ENCODE peak calls at places on chromosomes 3 and 15, in ten cellular contexts. R, A, J, C, M, K, W, O, T and Z are unnamed samples.

GRCh38 chr3:126621171-126621570 is 33.8 kb downstream of the TXNRD3 start:
- DNase-seq in R (peak), A (no peak), J (no peak), C (peak), M (no peak), K (peak), W (no peak), O (no peak), T (no peak), Z (no peak)

GRCh38 chr15:39188930-39189329 is 391.9 kb upstream of the THBS1 start:
- DNase-seq in R (no peak), A (no peak), J (peak), C (no peak), M (no peak), K (peak), W (no peak), O (no peak), T (no peak), Z (no peak)

GRCh38 chr3:39052613-39053012 is 797 bp downstream of the WDR48 start:
- DNase-seq in R (no peak), A (no peak), J (no peak), C (no peak), M (no peak), K (no peak), W (no peak), O (peak), T (no peak), Z (no peak)

GRCh38 chr3:76065975-76066374 is 280.6 kb upstream of the ZNF717 start:
- DNase-seq in R (no peak), A (no peak), J (no peak), C (no peak), M (no peak), K (no peak), W (no peak), O (no peak), T (no peak), Z (no peak)

GRCh38 chr15:29392358-29392757 is 122.7 kb upstream of the NSMCE3 start:
- DNase-seq in R (no peak), A (no peak), J (no peak), C (no peak), M (no peak), K (no peak), W (no peak), O (no peak), T (no peak), Z (no peak)

GRCh38 chr3:38542401-38543298 is 46.5 kb downstream of the EXOG start:
- DNase-seq in R (no peak), A (no peak), J (no peak), C (peak), M (no peak), K (no peak), W (no peak), O (no peak), T (no peak), Z (no peak)

GRCh38 chr15:75042730-75043508 is 19.5 kb downstream of the PPCDC start:
- DNase-seq in R (peak), A (peak), J (peak), C (peak), M (peak), K (peak), W (peak), O (peak), T (peak), Z (peak)

GRCh38 chr3:188303286-188303799 is 149.4 kb downstream of the LPP start:
- DNase-seq in R (no peak), A (no peak), J (no peak), C (no peak), M (no peak), K (no peak), W (no peak), O (no peak), T (no peak), Z (no peak)

GRCh38 chr3:144142151-144142855 is 170.7 kb downstream of the DIPK2A start:
- DNase-seq in R (no peak), A (no peak), J (peak), C (no peak), M (no peak), K (no peak), W (no peak), O (no peak), T (no peak), Z (no peak)

GRCh38 chr15:92290359-92290992 is 103.2 kb upstream of the ST8SIA2 start:
- DNase-seq in R (no peak), A (no peak), J (no peak), C (peak), M (no peak), K (no peak), W (no peak), O (no peak), T (no peak), Z (no peak)

GRCh38 chr3:64462203-64463120 is 225.3 kb downstream of the ADAMTS9 start:
- DNase-seq in R (no peak), A (no peak), J (peak), C (no peak), M (peak), K (peak), W (no peak), O (peak), T (no peak), Z (no peak)

GRCh38 chr15:83605595-83605994 is 48.3 kb upstream of the ADAMTSL3 start:
- DNase-seq in R (no peak), A (peak), J (no peak), C (peak), M (no peak), K (no peak), W (peak), O (no peak), T (no peak), Z (no peak)

GRCh38 chr3:12663311-12663935 is 494 bp downstream of the RAF1 start:
- DNase-seq in R (peak), A (peak), J (no peak), C (peak), M (no peak), K (peak), W (peak), O (no peak), T (peak), Z (peak)

GRCh38 chr15:101127503-101128076 is 124.3 kb downstream of the CHSY1 start:
- DNase-seq in R (no peak), A (peak), J (peak), C (peak), M (no peak), K (peak), W (peak), O (peak), T (no peak), Z (peak)

GRCh38 chr3:16410659-16411058 is 102.8 kb downstream of the RFTN1 start:
- DNase-seq in R (peak), A (no peak), J (no peak), C (no peak), M (no peak), K (no peak), W (no peak), O (no peak), T (no peak), Z (peak)

GRCh38 chr15:31387483-31388118 is 61.0 kb downstream of the KLF13 start:
- DNase-seq in R (peak), A (no peak), J (no peak), C (peak), M (no peak), K (peak), W (no peak), O (no peak), T (no peak), Z (no peak)

GRCh38 chr3:150078983-150079739 is 108.5 kb upstream of the PFN2 start:
- DNase-seq in R (no peak), A (no peak), J (peak), C (no peak), M (no peak), K (peak), W (no peak), O (peak), T (no peak), Z (no peak)

GRCh38 chr15:88982304-88982945 is 69.2 kb upstream of the MFGE8 start:
- DNase-seq in R (no peak), A (peak), J (peak), C (peak), M (no peak), K (no peak), W (peak), O (peak), T (no peak), Z (no peak)

GRCh38 chr3:191434036-191434435 is 26.9 kb upstream of the PYDC2 start:
- DNase-seq in R (no peak), A (no peak), J (no peak), C (no peak), M (no peak), K (no peak), W (no peak), O (no peak), T (no peak), Z (no peak)

GRCh38 chr3:180102604-180103003 is 65.9 kb upstream of the PEX5L start:
- DNase-seq in R (no peak), A (no peak), J (no peak), C (no peak), M (no peak), K (no peak), W (no peak), O (no peak), T (no peak), Z (no peak)

GRCh38 chr15:26628071-26628470 is 144.8 kb downstream of the GABRB3 start:
- DNase-seq in R (no peak), A (no peak), J (no peak), C (no peak), M (no peak), K (no peak), W (no peak), O (no peak), T (no peak), Z (no peak)

GRCh38 chr3:196996454-196997265 is 28.0 kb upstream of the PIGZ start:
- DNase-seq in R (no peak), A (no peak), J (no peak), C (no peak), M (no peak), K (no peak), W (no peak), O (no peak), T (no peak), Z (no peak)

GRCh38 chr15:63892794-63893441 is 59.2 kb upstream of the HERC1 start:
- DNase-seq in R (no peak), A (peak), J (no peak), C (peak), M (no peak), K (no peak), W (peak), O (no peak), T (no peak), Z (no peak)

GRCh38 chr3:107845355-107846281 is 245.2 kb downstream of the CD47 start:
- DNase-seq in R (no peak), A (no peak), J (peak), C (no peak), M (no peak), K (no peak), W (no peak), O (no peak), T (no peak), Z (no peak)

GRCh38 chr15:91589360-91589759 is 264.1 kb upstream of the SLCO3A1 start:
- DNase-seq in R (no peak), A (no peak), J (no peak), C (no peak), M (no peak), K (no peak), W (no peak), O (no peak), T (no peak), Z (no peak)

GRCh38 chr3:188320757-188321156 is 166.8 kb downstream of the LPP start:
- DNase-seq in R (no peak), A (no peak), J (peak), C (no peak), M (no peak), K (no peak), W (no peak), O (no peak), T (no peak), Z (no peak)

GRCh38 chr3:10170915-10171478 is 6.3 kb downstream of the IRAK2 start:
- DNase-seq in R (no peak), A (no peak), J (no peak), C (no peak), M (no peak), K (no peak), W (no peak), O (no peak), T (no peak), Z (no peak)

GRCh38 chr3:10162147-10162546 is 2.6 kb upstream of the IRAK2 start:
- DNase-seq in R (no peak), A (no peak), J (no peak), C (no peak), M (no peak), K (no peak), W (no peak), O (no peak), T (no peak), Z (no peak)

GRCh38 chr3:10164546-10165393 is at the start of gene IRAK2:
- DNase-seq in R (peak), A (peak), J (peak), C (peak), M (peak), K (peak), W (peak), O (peak), T (peak), Z (peak)

GRCh38 chr3:10169000-10169496 is 4.3 kb downstream of the IRAK2 start:
- DNase-seq in R (no peak), A (no peak), J (no peak), C (no peak), M (no peak), K (no peak), W (no peak), O (no peak), T (no peak), Z (no peak)

GRCh38 chr3:10166213-10166604 is 1.5 kb downstream of the IRAK2 start:
- DNase-seq in R (no peak), A (no peak), J (no peak), C (no peak), M (no peak), K (no peak), W (no peak), O (no peak), T (no peak), Z (no peak)
- H3K27ac ChIP-seq in R (no peak), A (no peak), J (no peak), C (no peak), M (no peak), K (no peak), W (peak), O (no peak), T (peak), Z (no peak)

GRCh38 chr3:189903562-189904250 is 217.0 kb downstream of the P3H2 start:
- DNase-seq in R (no peak), A (peak), J (no peak), C (no peak), M (no peak), K (no peak), W (no peak), O (no peak), T (no peak), Z (no peak)
- H3K27ac ChIP-seq in R (no peak), A (peak), J (no peak), C (no peak), M (no peak), K (no peak), W (no peak), O (no peak), T (no peak), Z (no peak)

DNA sequence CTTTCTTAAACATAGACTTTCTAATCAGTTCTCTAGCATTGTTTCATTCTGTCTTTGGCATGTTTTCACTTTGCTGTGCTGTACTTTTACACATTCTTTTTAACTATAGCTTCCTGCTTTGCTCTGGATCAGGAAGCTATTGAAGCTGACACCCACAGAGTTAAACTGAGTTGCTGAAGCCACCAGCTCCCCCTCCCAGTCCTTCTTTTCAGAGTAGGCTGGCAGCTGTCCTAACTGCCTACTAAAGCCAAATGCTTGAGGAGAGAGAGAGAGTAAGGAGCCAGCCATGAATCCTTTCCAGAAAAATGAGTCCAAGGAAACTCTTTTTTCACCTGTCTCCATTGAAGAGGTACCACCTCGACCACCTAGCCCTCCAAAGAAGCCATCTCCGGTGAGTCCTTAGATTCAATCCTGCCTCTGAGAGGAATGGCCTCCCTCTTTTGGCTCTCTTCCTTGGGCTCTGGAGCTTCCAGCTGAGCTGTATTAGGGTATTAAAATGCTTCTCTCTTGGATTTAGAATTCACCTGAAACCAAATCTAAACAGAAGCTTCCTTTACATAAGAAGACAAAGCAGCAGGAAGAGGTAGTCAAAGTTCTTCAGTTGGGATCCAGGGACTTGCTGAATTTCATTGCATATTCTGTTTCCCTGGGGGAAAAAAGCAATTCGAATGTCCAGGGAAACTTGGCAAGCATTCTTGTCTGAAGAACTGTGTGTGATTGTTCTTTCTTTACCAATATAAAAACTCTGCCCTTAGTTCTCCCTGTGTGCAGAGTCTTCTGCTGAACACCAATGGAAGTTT is at the start of gene SLC15A2:
- DNase-seq in R (peak), A (no peak), J (no peak), C (peak), M (peak), K (no peak), W (peak), O (no peak), T (no peak), Z (peak)
- H3K27ac ChIP-seq in R (no peak), A (no peak), J (no peak), C (peak), M (no peak), K (no peak), W (no peak), O (no peak), T (peak), Z (no peak)

DNA sequence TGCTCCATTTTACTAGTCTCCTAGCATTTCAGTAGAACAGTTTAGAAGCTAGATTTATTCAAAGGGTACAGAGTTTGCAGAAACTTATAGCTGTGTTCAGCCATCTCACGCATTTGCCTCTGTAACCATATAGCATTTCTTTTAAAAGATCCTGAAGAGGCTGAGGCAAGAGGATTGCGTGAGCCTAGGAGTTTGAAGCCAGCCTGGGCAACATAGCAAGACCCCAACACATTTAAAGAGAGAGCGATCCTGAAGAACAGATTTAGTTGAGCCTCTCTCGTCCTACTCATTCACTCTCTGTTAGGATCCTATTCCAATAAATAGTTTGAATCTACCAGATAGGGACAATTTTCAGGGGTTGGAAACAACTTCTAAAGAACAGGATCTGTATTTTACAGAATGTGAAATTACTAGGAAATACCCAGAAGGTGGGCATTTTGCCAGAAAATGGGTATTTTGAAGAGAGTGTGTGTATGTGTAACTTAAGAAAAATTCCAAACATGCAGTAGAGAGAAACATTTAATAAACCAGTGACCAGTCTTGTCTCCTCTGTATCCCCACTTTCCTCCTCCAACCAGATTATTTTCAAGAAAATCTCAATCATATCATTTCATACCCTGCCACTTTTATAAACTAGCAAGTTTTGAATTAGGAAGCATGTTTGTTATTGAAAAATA is 4.5 kb downstream of the EIF3J start:
- DNase-seq in R (no peak), A (no peak), J (peak), C (no peak), M (no peak), K (peak), W (no peak), O (no peak), T (no peak), Z (no peak)
- H3K27ac ChIP-seq in R (no peak), A (peak), J (no peak), C (peak), M (no peak), K (peak), W (peak), O (no peak), T (no peak), Z (no peak)

GRCh38 chr3:37346227-37347005 is 172.0 kb upstream of the LRRFIP2 start:
- DNase-seq in R (no peak), A (no peak), J (no peak), C (no peak), M (no peak), K (no peak), W (no peak), O (no peak), T (no peak), Z (no peak)

GRCh38 chr3:37347941-37348340 is 173.6 kb upstream of the LRRFIP2 start:
- DNase-seq in R (no peak), A (no peak), J (no peak), C (no peak), M (no peak), K (no peak), W (no peak), O (no peak), T (no peak), Z (no peak)

GRCh38 chr3:37349640-37350039 is 175.3 kb upstream of the LRRFIP2 start:
- DNase-seq in R (no peak), A (no peak), J (no peak), C (no peak), M (no peak), K (no peak), W (no peak), O (no peak), T (no peak), Z (no peak)

GRCh38 chr3:37348736-37349396 is 174.5 kb upstream of the LRRFIP2 start:
- DNase-seq in R (no peak), A (no peak), J (no peak), C (no peak), M (peak), K (no peak), W (no peak), O (no peak), T (no peak), Z (no peak)
- H3K27ac ChIP-seq in R (no peak), A (no peak), J (no peak), C (no peak), M (peak), K (no peak), W (no peak), O (no peak), T (no peak), Z (no peak)

GRCh38 chr3:139267300-139268246 is 76.2 kb upstream of the MRPS22 start:
- DNase-seq in R (no peak), A (no peak), J (no peak), C (no peak), M (no peak), K (no peak), W (no peak), O (no peak), T (no peak), Z (no peak)
- H3K27ac ChIP-seq in R (no peak), A (no peak), J (no peak), C (peak), M (no peak), K (no peak), W (no peak), O (no peak), T (no peak), Z (no peak)

DNA sequence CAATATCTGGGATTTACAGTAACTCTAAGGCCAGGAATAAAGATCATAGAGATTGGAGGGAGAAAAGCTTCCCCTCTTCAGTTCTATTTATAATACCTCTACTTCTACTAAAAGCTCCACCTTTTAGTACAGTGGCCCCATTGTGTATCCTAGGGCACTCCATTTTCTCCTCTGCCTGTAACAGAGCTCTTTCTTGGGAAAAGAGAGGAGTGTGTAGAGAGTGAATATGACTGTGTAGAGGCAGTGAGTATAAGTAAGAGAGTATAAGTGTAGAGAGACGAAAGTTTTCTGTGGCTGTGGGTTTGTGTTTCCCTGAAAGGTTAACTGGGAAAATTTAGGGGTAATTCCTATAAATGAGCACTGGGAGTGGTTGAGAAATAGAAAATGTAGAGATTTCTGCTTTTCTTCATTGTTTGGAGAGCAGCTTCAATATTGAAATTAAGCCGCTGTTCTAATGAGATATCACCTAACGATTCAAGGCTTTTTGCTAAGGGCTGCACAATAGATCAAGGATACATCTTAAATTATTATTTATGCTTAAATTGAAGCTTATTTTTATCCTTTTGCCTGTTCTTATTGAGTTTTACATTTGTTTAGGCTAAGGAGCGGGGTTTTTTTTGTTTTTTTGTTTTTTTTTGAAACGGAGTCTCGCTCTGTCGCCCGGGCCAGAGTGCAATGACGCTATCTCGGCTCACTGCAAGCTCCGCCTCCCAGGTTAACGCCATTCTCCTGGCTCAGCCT is 6.8 kb downstream of the IQGAP1 start:
- DNase-seq in R (no peak), A (no peak), J (no peak), C (no peak), M (no peak), K (no peak), W (no peak), O (no peak), T (no peak), Z (no peak)
- H3K27ac ChIP-seq in R (peak), A (peak), J (no peak), C (peak), M (no peak), K (no peak), W (peak), O (no peak), T (peak), Z (peak)